ENCODE peak calls at places on chromosomes 4 and X, in six cellular contexts. B is CD4-positive, CD25-positive, alpha-beta regulatory T cell; T is heart right ventricle; M is aorta; J is pancreas; X is tibial artery. S is an unnamed sample.

GRCh38 chr4:36224969-36225903 is 19.1 kb downstream of the ARAP2 start:
- DNase-seq in B (no peak), T (no peak), M (no peak), J (no peak), X (no peak), S (no peak)

GRCh38 chr4:105994061-105994460 is 98.8 kb downstream of the NPNT start:
- DNase-seq in B (no peak), T (no peak), M (no peak), J (no peak), X (no peak), S (no peak)

GRCh38 chrX:13533726-13534125 is 35.7 kb upstream of the EGFL6 start:
- DNase-seq in B (no peak), T (no peak), M (no peak), J (no peak), X (no peak), S (no peak)

GRCh38 chrX:39823848-39824247 is 273.9 kb downstream of the BCOR start:
- DNase-seq in B (no peak), T (no peak), M (no peak), J (no peak), X (no peak), S (no peak)

GRCh38 chrX:54007682-54008081 is 36.6 kb downstream of the PHF8 start:
- DNase-seq in B (no peak), T (no peak), M (no peak), J (no peak), X (no peak), S (no peak)

GRCh38 chr4:101621120-101621519 is 169.4 kb upstream of the BANK1 start:
- DNase-seq in B (no peak), T (no peak), M (no peak), J (no peak), X (no peak), S (no peak)

GRCh38 chr4:128163177-128164117 is 102.3 kb downstream of the LARP1B start:
- DNase-seq in B (no peak), T (no peak), M (no peak), J (no peak), X (no peak), S (no peak)

GRCh38 chrX:150899191-150899757 is 806 bp upstream of the CD99L2 start:
- DNase-seq in B (peak; percentile 62), T (peak; percentile 7), M (peak; percentile 67), J (peak; percentile 65), X (peak; percentile 65), S (peak; percentile 35)

GRCh38 chr4:145881991-145882390 is 56.6 kb downstream of the ZNF827 start:
- DNase-seq in B (no peak), T (no peak), M (no peak), J (peak; percentile 69), X (no peak), S (peak; percentile 69)

GRCh38 chr4:73853246-73853704 is at the start of gene PF4V1:
- DNase-seq in B (no peak), T (no peak), M (peak; percentile 52), J (peak; percentile 65), X (peak; percentile 71), S (no peak)

GRCh38 chr4:76943129-76943620 is 6.4 kb upstream of the SEPTIN11 start:
- DNase-seq in B (no peak), T (no peak), M (no peak), J (no peak), X (no peak), S (no peak)

GRCh38 chr4:53744446-53745160 is 153.3 kb upstream of the LNX1 start:
- DNase-seq in B (no peak), T (no peak), M (no peak), J (no peak), X (no peak), S (no peak)

GRCh38 chrX:72123471-72124185 is 8.1 kb downstream of the RTL5 start:
- DNase-seq in B (no peak), T (peak; percentile 77), M (peak; percentile 85), J (no peak), X (peak; percentile 87), S (no peak)

GRCh38 chr4:153931804-153932203 is 142.9 kb upstream of the SFRP2 start:
- DNase-seq in B (no peak), T (no peak), M (no peak), J (no peak), X (no peak), S (no peak)

GRCh38 chr4:124144302-124144701 is 568.2 kb downstream of the ANKRD50 start:
- DNase-seq in B (no peak), T (no peak), M (no peak), J (no peak), X (no peak), S (no peak)

GRCh38 chr4:68594678-68595077 is 18.6 kb upstream of the UGT2B17 start:
- DNase-seq in B (no peak), T (no peak), M (no peak), J (no peak), X (no peak), S (no peak)

GRCh38 chrX:114999906-115000305 is 17.5 kb downstream of the IL13RA2 start:
- DNase-seq in B (no peak), T (no peak), M (no peak), J (no peak), X (no peak), S (no peak)

GRCh38 chr4:76616526-76616925 is 181.5 kb downstream of the SHROOM3 start:
- DNase-seq in B (no peak), T (no peak), M (no peak), J (no peak), X (no peak), S (no peak)

GRCh38 chr4:165440415-165440882 is 61.6 kb downstream of the CPE start:
- DNase-seq in B (no peak), T (no peak), M (no peak), J (no peak), X (no peak), S (no peak)

GRCh38 chr4:4659871-4660651 is 118.2 kb upstream of the STX18 start:
- DNase-seq in B (no peak), T (no peak), M (peak; percentile 59), J (no peak), X (no peak), S (no peak)

GRCh38 chr4:68218044-68218443 is 27.4 kb downstream of the TMPRSS11B start:
- DNase-seq in B (no peak), T (no peak), M (no peak), J (no peak), X (no peak), S (no peak)

GRCh38 chr4:157014621-157015591 is 43.3 kb upstream of the PDGFC start:
- DNase-seq in B (no peak), T (no peak), M (no peak), J (no peak), X (no peak), S (no peak)

GRCh38 chr4:85700362-85700761 is 225.4 kb downstream of the ARHGAP24 start:
- DNase-seq in B (no peak), T (no peak), M (no peak), J (no peak), X (no peak), S (no peak)

GRCh38 chr4:74548561-74548960 is 103.6 kb downstream of the AREG start:
- DNase-seq in B (no peak), T (no peak), M (no peak), J (no peak), X (no peak), S (no peak)

DNA sequence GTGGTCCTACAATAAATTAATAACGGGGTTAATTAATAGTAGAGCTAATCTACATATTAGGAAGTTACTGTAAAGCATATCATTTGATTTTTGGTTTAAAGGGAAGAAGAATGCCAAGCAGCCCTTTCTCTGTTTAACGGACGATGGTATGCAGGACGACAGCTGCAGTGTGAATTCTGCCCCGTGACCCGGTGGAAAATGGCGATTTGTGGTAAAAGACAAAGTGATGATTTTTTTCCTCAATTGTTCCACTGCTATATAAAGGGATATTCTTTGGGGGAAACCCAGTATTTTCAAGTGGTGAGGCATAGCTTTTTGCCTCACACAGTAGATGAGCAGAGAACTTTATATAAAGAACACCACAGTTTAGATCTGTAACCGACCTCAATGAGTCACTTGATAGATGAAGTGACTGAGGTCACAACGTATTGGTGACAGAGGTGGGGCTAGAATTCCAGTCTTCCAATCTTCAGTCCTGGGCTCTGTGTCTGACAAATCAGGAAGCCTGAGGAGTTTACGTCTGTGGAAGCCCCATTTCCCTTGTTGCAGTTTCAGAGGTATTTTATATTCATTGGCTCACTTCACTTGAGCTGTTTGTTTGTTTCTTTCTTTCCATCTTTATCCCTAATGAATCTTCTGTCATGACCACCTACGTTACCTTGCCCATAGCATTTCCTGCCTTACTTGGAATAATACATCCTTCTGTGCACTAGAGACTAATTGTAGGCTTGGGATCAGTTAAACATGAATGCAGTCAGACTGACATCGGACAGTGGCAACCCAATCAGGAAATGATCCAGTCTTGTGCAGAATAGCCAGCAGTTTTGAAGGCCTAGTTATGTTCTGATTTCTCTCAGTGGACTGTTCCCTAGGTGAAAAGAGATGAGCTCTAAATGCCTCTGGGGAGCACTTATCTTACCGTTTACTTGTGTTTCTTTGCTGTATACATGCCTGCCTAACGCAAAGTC is 30.1 kb downstream of the ZRSR2 start:
- DNase-seq in B (no peak), T (no peak), M (no peak), J (no peak), X (no peak), S (no peak)
- H3K36me3 ChIP-seq in B (peaks cover 50% of the 10 kb centered on the region), T (peaks cover 94% of the 10 kb centered on the region), M (no peaks in the 10 kb centered on the region), J (no peaks in the 10 kb centered on the region), X (peaks cover 78% of the 10 kb centered on the region), S (no peaks in the 10 kb centered on the region)

DNA sequence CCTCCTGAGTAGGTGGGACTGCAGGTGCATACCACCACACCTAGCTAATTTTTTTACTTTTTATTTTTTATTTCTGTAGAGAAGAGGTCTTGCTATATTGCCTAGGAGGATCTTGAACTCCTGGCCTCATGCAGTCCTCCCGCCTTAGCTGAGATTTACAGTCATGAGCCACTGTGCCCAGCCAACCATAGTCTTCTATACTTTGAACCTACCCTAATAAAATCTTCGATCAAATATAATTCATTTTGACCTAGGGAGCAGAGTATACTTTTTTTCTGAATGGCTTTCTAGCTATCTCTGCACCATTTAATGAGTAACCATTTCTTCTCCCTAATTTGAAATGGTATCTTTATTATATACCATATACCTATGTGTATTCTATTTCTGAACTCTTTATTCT is 6.7 kb downstream of the ETFDH start:
- DNase-seq in B (no peak), T (no peak), M (no peak), J (no peak), X (no peak), S (no peak)
- H3K36me3 ChIP-seq in B (no peaks in the 10 kb centered on the region), T (peaks cover 39% of the 10 kb centered on the region), M (no peaks in the 10 kb centered on the region), J (no peaks in the 10 kb centered on the region), X (peaks cover 9% of the 10 kb centered on the region), S (peaks cover 3% of the 10 kb centered on the region)

DNA sequence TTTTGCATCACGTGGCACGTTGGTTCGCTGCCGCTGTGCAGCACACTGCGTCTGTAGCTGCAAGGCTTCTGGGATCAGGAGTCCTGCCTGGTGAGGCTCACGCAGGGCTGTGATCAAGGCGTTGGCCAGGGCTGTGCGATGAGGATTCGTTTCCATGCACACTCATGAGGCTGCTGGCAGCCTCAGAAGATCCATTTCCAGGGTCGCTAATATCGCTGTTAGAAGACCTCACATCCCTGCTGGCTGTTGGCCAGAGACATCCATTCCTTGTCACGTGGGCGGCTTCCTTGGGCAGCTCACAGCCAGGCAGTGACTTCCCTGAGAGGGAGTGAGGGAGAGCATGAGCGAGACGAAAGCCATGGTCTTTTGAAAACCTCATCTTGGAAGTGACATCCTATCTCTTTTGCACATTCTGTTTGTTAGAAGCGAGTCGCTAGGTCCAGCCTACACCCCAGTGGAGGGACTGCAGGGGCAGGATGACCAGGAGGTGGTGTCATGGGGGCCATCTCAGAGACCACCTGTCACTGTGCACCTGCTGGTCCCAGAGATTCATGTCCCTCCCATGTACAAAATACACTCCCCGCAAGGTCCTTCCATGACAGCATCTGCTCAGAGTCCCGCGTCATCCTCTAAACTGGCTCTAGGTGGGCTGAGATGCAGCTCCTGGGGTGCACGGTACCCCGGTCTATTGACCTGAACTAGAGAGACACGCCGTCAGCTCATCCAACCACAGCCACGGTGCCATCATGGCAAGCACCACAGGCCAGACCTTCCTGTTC is 12.2 kb downstream of the RGS12 start:
- DNase-seq in B (no peak), T (peak; percentile 44), M (peak; percentile 50), J (no peak), X (peak; percentile 66), S (no peak)
- H3K36me3 ChIP-seq in B (no peaks in the 10 kb centered on the region), T (no peaks in the 10 kb centered on the region), M (no peaks in the 10 kb centered on the region), J (no peaks in the 10 kb centered on the region), X (no peaks in the 10 kb centered on the region), S (no peaks in the 10 kb centered on the region)

GRCh38 chr4:113756005-113756410 is 5.5 kb downstream of the CAMK2D start:
- DNase-seq in B (peak; percentile 64), T (no peak), M (no peak), J (no peak), X (no peak), S (no peak)
- H3K36me3 ChIP-seq in B (peaks cover 7% of the 10 kb centered on the region), T (peaks cover 36% of the 10 kb centered on the region), M (no peaks in the 10 kb centered on the region), J (no peaks in the 10 kb centered on the region), X (no peaks in the 10 kb centered on the region), S (no peaks in the 10 kb centered on the region)

S was measured in lung.